ENCODE peak calls at places on chromosomes 1 and 21, in six cellular contexts. K, T, N, U, C and L are unnamed samples. For H3K36me3 and H3K4me1, the result is how much of the 10 kb centered on the place peaks cover.

GRCh38 chr1:117665523-117666274 is 59.9 kb downstream of the TENT5C start:
- DNase-seq in K (no peak), T (no peak), N (no peak), U (no peak), C (no peak), L (no peak)

GRCh38 chr21:15065381-15066230 is 806 bp upstream of the NRIP1 start:
- DNase-seq in K (peak), T (peak), N (peak), U (peak), C (peak), L (peak)

GRCh38 chr1:224076407-224076806 is 37.5 kb upstream of the FBXO28 start:
- DNase-seq in K (no peak), T (no peak), N (no peak), U (no peak), C (no peak), L (no peak)

GRCh38 chr1:226638608-226639007 is 90.0 kb downstream of the STUM start:
- DNase-seq in K (no peak), T (no peak), N (no peak), U (no peak), C (no peak), L (no peak)

GRCh38 chr1:248906741-248907661 is 966 bp downstream of the PGBD2 start:
- DNase-seq in K (peak), T (no peak), N (peak), U (peak), C (no peak), L (no peak)

GRCh38 chr1:24932284-24932683 is 2.2 kb upstream of the RUNX3 start:
- DNase-seq in K (peak), T (peak), N (peak), U (peak), C (peak), L (peak)

GRCh38 chr1:45359882-45360513 is 19.8 kb upstream of the MUTYH start:
- DNase-seq in K (peak), T (peak), N (peak), U (peak), C (peak), L (peak)

GRCh38 chr1:153608742-153609584 is 4.0 kb downstream of the S100A16 start:
- DNase-seq in K (peak), T (peak), N (peak), U (peak), C (no peak), L (peak)

GRCh38 chr1:165116732-165117131 is 239.8 kb downstream of the LMX1A start:
- DNase-seq in K (peak), T (peak), N (peak), U (no peak), C (no peak), L (no peak)

GRCh38 chr21:40054403-40054802 is 187.2 kb downstream of the PCP4 start:
- DNase-seq in K (peak), T (peak), N (no peak), U (no peak), C (no peak), L (peak)

GRCh38 chr1:66315675-66316074 is 218.3 kb upstream of the SGIP1 start:
- DNase-seq in K (peak), T (peak), N (peak), U (no peak), C (no peak), L (no peak)

GRCh38 chr1:210707300-210707699 is 378.6 kb downstream of the HHAT start:
- DNase-seq in K (peak), T (no peak), N (no peak), U (no peak), C (no peak), L (no peak)

DNA sequence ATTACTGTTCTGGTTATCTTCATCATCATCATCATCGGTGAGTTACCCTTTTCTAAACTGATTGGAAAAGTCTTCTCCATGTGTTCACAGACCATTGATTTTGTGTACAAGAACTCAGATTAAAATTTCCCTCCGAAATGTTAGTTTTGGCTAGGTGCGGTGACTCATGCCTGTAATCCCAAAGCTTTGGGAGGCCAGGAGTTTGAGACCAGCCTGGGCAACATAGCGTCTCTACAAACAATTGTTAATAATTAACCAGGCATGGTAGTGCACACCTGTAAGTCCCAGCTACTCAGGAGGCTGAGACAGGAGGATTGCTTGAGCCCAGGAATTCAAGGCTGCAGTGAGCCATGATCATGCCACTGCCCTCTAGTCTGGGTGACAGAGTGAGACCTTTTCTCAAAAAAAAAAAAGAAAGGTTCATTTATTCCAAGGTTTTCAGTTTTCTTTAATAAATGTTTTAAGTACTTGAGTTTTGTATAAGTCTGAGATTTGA is 5.9 kb upstream of the PER3 start:
- DNase-seq in K (no peak), T (no peak), N (no peak), U (no peak), C (no peak), L (no peak)
- H3K36me3 ChIP-seq in K (under half), T (under half), N (under half), U (under half), C (under half), L (half or more)

GRCh38 chr1:23116216-23116836 is 52.3 kb downstream of the LUZP1 start:
- DNase-seq in K (no peak), T (no peak), N (no peak), U (no peak), C (no peak), L (no peak)

GRCh38 chr1:23116921-23117699 is 51.5 kb downstream of the LUZP1 start:
- DNase-seq in K (no peak), T (no peak), N (no peak), U (no peak), C (no peak), L (no peak)

GRCh38 chr1:23120383-23120782 is 48.3 kb downstream of the LUZP1 start:
- DNase-seq in K (no peak), T (no peak), N (no peak), U (no peak), C (no peak), L (no peak)

GRCh38 chr1:23118957-23119792 is 49.5 kb downstream of the LUZP1 start:
- DNase-seq in K (no peak), T (no peak), N (peak), U (no peak), C (peak), L (no peak)

GRCh38 chr1:23118407-23118806 is 50.2 kb downstream of the LUZP1 start:
- DNase-seq in K (no peak), T (no peak), N (no peak), U (no peak), C (no peak), L (no peak)
- H3K4me1 ChIP-seq in K (under half), T (under half), N (under half), U (under half), C (under half), L (half or more)

GRCh38 chr1:27806758-27807157 is 23.8 kb upstream of the PPP1R8 start:
- DNase-seq in K (no peak), T (no peak), N (no peak), U (no peak), C (no peak), L (no peak)
- H3K36me3 ChIP-seq in K (under half), T (under half), N (under half), U (under half), C (under half), L (half or more)

GRCh38 chr1:43546388-43547100 is 15.9 kb downstream of the PTPRF start:
- DNase-seq in K (no peak), T (no peak), N (no peak), U (no peak), C (no peak), L (no peak)
- H3K4me1 ChIP-seq in K (half or more), T (under half), N (under half), U (half or more), C (under half), L (half or more)

GRCh38 chr1:44316231-44316759 is 38.8 kb downstream of the ERI3 start:
- DNase-seq in K (peak), T (no peak), N (no peak), U (no peak), C (no peak), L (no peak)

GRCh38 chr1:44312652-44313196 is 42.3 kb downstream of the ERI3 start:
- DNase-seq in K (no peak), T (no peak), N (no peak), U (no peak), C (no peak), L (no peak)

GRCh38 chr1:44315521-44315920 is 39.5 kb downstream of the ERI3 start:
- DNase-seq in K (no peak), T (no peak), N (no peak), U (no peak), C (no peak), L (no peak)

GRCh38 chr1:44314401-44314800 is 40.7 kb downstream of the ERI3 start:
- DNase-seq in K (no peak), T (no peak), N (no peak), U (peak), C (no peak), L (no peak)

GRCh38 chr1:44313265-44313918 is 41.7 kb downstream of the ERI3 start:
- DNase-seq in K (no peak), T (no peak), N (no peak), U (no peak), C (no peak), L (no peak)
- H3K36me3 ChIP-seq in K (under half), T (half or more), N (under half), U (under half), C (under half), L (half or more)

GRCh38 chr1:111511362-111511761 is 7.9 kb upstream of the ADORA3 start:
- DNase-seq in K (no peak), T (no peak), N (no peak), U (no peak), C (no peak), L (no peak)

GRCh38 chr1:111513410-111514020 is 10.1 kb upstream of the ADORA3 start:
- DNase-seq in K (no peak), T (no peak), N (no peak), U (no peak), C (no peak), L (no peak)

GRCh38 chr1:111515291-111516007 is 12.0 kb upstream of the ADORA3 start:
- DNase-seq in K (no peak), T (no peak), N (peak), U (peak), C (no peak), L (peak)

GRCh38 chr1:111510003-111510380 is 6.6 kb upstream of the ADORA3 start:
- DNase-seq in K (peak), T (no peak), N (no peak), U (no peak), C (no peak), L (no peak)

DNA sequence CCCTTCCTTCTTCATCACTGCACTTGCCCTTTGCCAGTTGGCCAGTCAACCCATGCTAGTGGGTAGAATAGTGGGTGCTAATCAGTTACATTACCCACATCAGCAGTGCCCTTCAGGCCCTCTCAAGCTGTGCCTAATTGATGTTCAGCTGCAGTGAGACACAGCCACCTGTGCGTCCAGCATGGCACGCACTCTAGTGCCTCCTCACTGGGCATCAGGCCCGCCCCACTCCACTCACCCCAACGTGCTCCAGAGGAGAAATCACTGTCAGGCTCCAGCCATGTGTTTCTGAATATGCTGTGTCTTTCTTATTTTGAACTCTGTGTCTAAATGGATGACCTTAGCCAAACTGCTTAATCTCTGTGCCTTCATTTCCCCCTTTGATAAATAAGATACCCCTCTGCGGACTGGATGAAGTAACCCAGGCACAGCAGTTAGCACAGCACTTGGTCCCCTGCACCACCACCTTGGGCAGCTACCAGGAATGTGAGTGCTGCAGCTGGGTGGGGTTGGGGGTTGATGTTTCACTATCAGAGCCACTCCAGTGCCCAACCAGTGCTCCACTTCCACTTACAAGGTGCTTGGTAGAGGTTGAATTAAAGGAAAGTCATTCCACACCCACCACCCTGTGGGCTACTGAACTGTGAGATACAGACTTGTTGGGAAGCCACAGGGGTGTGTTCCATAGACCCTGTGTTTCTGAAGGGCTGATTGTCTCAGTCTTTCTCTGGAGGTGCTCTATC is 8.9 kb upstream of the ADORA3 start:
- DNase-seq in K (no peak), T (no peak), N (no peak), U (no peak), C (no peak), L (no peak)
- H3K4me1 ChIP-seq in K (under half), T (under half), N (under half), U (under half), C (half or more), L (half or more)

GRCh38 chr1:53929349-53929945 is 16.1 kb downstream of the IFT25 start:
- DNase-seq in K (no peak), T (no peak), N (no peak), U (no peak), C (no peak), L (no peak)

GRCh38 chr1:53930932-53931331 is 14.6 kb downstream of the IFT25 start:
- DNase-seq in K (no peak), T (no peak), N (no peak), U (no peak), C (no peak), L (no peak)

GRCh38 chr1:53931523-53931922 is 14.0 kb downstream of the IFT25 start:
- DNase-seq in K (no peak), T (no peak), N (no peak), U (no peak), C (no peak), L (no peak)

GRCh38 chr1:53927376-53927881 is 18.1 kb downstream of the IFT25 start:
- DNase-seq in K (no peak), T (no peak), N (no peak), U (no peak), C (no peak), L (no peak)
- H3K36me3 ChIP-seq in K (under half), T (under half), N (under half), U (under half), C (under half), L (half or more)